ENCODE peak calls at places on chromosomes 11 and 22, in nine cellular contexts. W, R, O, Y, Q, U, V, D and X are unnamed samples.

GRCh38 chr22:32058656-32059280 is 15.7 kb downstream of the SLC5A1 start:
- DNase-seq in O (no peak), W (peak), Q (no peak), D (no peak), V (no peak), R (no peak), Y (no peak), U (no peak), X (no peak)

GRCh38 chr11:78659326-78660319 is 85.0 kb upstream of the NARS2 start:
- DNase-seq in D (peak), R (no peak), V (no peak), Y (no peak), O (no peak), W (no peak), Q (no peak), U (no peak), X (no peak)

GRCh38 chr11:130029137-130029536 is 26.5 kb upstream of the PRDM10 start:
- DNase-seq in O (no peak), Q (no peak), R (no peak), U (no peak), V (no peak), W (peak), Y (no peak), D (no peak), X (no peak)

GRCh38 chr22:43737150-43737828 is 74.8 kb downstream of the EFCAB6 start:
- DNase-seq in O (no peak), W (no peak), Y (no peak), R (no peak), U (no peak), Q (no peak), D (no peak), V (no peak), X (no peak)

GRCh38 chr11:14306481-14306880 is 52.5 kb downstream of the RRAS2 start:
- DNase-seq in Y (no peak), W (no peak), U (no peak), Q (no peak), D (no peak), O (no peak), V (no peak), R (no peak), X (no peak)

GRCh38 chr11:124442847-124443246 is 2.6 kb downstream of the OR8B8 start:
- DNase-seq in R (no peak), Q (no peak), D (no peak), W (no peak), V (no peak), Y (no peak), O (no peak), U (no peak), X (no peak)

GRCh38 chr11:111777094-111778046 is 11.2 kb upstream of the PPP2R1B start:
- DNase-seq in O (no peak), W (peak), Q (peak), D (peak), R (no peak), V (no peak), U (no peak), Y (no peak), X (peak)

GRCh38 chr11:113104390-113105251 is 143.4 kb downstream of the NCAM1 start:
- DNase-seq in D (no peak), W (no peak), Q (no peak), R (no peak), V (no peak), O (no peak), Y (no peak), U (no peak), X (no peak)

GRCh38 chr22:42169055-42169469 is 38.5 kb upstream of the CYP2D6 start:
- DNase-seq in Q (peak), W (peak), Y (peak), U (peak), V (peak), D (peak), O (peak), R (peak), X (peak)

GRCh38 chr11:76838422-76839068 is 22.2 kb upstream of the ACER3 start:
- DNase-seq in R (no peak), W (peak), Y (no peak), U (no peak), O (no peak), Q (no peak), V (no peak), D (no peak), X (no peak)

GRCh38 chr11:85749287-85749834 is 61.6 kb downstream of the SYTL2 start:
- DNase-seq in U (no peak), R (no peak), Y (no peak), Q (no peak), D (no peak), V (no peak), W (no peak), O (no peak), X (no peak)

GRCh38 chr11:2582436-2582931 is 117.3 kb downstream of the KCNQ1OT1 start:
- DNase-seq in R (no peak), D (no peak), V (no peak), W (no peak), U (no peak), Y (peak), O (no peak), Q (no peak), X (no peak)

GRCh38 chr11:127000291-127000968 is at the start of gene KIRREL3:
- DNase-seq in R (peak), D (no peak), O (no peak), Q (no peak), V (no peak), W (no peak), U (no peak), Y (no peak), X (peak)

GRCh38 chr11:84501750-84502149 is 1125.4 kb downstream of the DLG2 start:
- DNase-seq in D (no peak), O (no peak), U (no peak), Q (no peak), V (no peak), Y (no peak), W (no peak), R (no peak), X (no peak)

GRCh38 chr22:39090426-39091064 is 6.5 kb upstream of the APOBEC3H start:
- DNase-seq in Q (peak), V (peak), O (peak), W (no peak), Y (peak), U (peak), D (no peak), R (no peak), X (no peak)

GRCh38 chr11:65479184-65480145 is 19.4 kb upstream of the MALAT1 start:
- DNase-seq in O (no peak), R (no peak), U (no peak), V (no peak), Y (peak), D (peak), W (peak), Q (no peak), X (no peak)

GRCh38 chr11:47986742-47987141 is 6.4 kb downstream of the PTPRJ start:
- DNase-seq in U (no peak), W (no peak), Q (no peak), R (no peak), O (no peak), D (no peak), Y (no peak), V (no peak), X (no peak)

GRCh38 chr11:112822478-112823274 is 138.5 kb upstream of the NCAM1 start:
- DNase-seq in U (no peak), O (no peak), D (peak), W (peak), V (no peak), Q (no peak), Y (no peak), R (no peak), X (no peak)

GRCh38 chr11:9806946-9807687 is 143.2 kb downstream of the SWAP70 start:
- DNase-seq in D (no peak), Y (no peak), V (no peak), U (no peak), O (no peak), W (no peak), R (no peak), Q (no peak), X (no peak)

GRCh38 chr11:73267122-73267846 is 4.9 kb upstream of the P2RY6 start:
- DNase-seq in U (no peak), R (no peak), O (no peak), V (no peak), Y (peak), W (no peak), Q (no peak), D (no peak), X (no peak)

GRCh38 chr11:91972665-91973266 is 251.9 kb upstream of the FAT3 start:
- DNase-seq in D (no peak), Y (no peak), R (no peak), O (no peak), U (no peak), V (no peak), W (no peak), Q (no peak), X (no peak)

GRCh38 chr11:102850973-102851745 is 7.8 kb upstream of the MMP3 start:
- DNase-seq in R (no peak), V (no peak), Q (no peak), D (no peak), Y (no peak), W (peak), O (no peak), U (no peak), X (no peak)

GRCh38 chr22:43955040-43955882 is at the start of gene SAMM50:
- DNase-seq in W (peak), Y (peak), U (peak), V (peak), Q (peak), O (peak), R (peak), D (peak), X (peak)

GRCh38 chr11:36123353-36124220 is 165.6 kb downstream of the COMMD9 start:
- DNase-seq in Y (no peak), V (no peak), U (no peak), W (no peak), R (no peak), D (peak), Q (no peak), O (no peak), X (no peak)